ENCODE peak calls at places on chromosomes 11 and 22, in nine cellular contexts. Z, I, E, F, Y, J, Q, U and K are unnamed samples.
A peak's percentile ranks its signal among the peaks of the same experiment; 100 is the strongest.

GRCh38 chr11:37946155-37946766 is 1348.2 kb upstream of the RAG2 start:
- DNase-seq in Z (no peak), I (no peak), E (peak; percentile 84), F (peak; percentile 7), Y (no peak), J (peak; percentile 37), Q (no peak), U (peak; percentile 47), K (peak; percentile 54)

GRCh38 chr11:4960877-4961276 is 5.4 kb upstream of the OR51A2 start:
- DNase-seq in Z (no peak), I (no peak), E (no peak), F (no peak), Y (no peak), J (no peak), Q (no peak), U (no peak), K (no peak)

GRCh38 chr11:80925291-80925690 is 1484.5 kb upstream of the TENM4 start:
- DNase-seq in Z (no peak), I (no peak), E (no peak), F (no peak), Y (no peak), J (no peak), Q (no peak), U (no peak), K (no peak)

GRCh38 chr22:31044262-31044861 is 36.8 kb upstream of the SMTN start:
- DNase-seq in Z (no peak), I (no peak), E (peak; percentile 61), F (peak; percentile 46), Y (no peak), J (no peak), Q (peak; percentile 60), U (no peak), K (no peak)

GRCh38 chr11:15969701-15970329 is 386.5 kb downstream of the SOX6 start:
- DNase-seq in Z (no peak), I (no peak), E (no peak), F (peak; percentile 65), Y (no peak), J (no peak), Q (no peak), U (no peak), K (no peak)

GRCh38 chr22:44486538-44486937 is 11.5 kb downstream of the RTL6 start:
- DNase-seq in Z (no peak), I (no peak), E (no peak), F (no peak), Y (no peak), J (no peak), Q (no peak), U (peak; percentile 58), K (no peak)

GRCh38 chr11:106988151-106988806 is 30.0 kb downstream of the GUCY1A2 start:
- DNase-seq in Z (no peak), I (no peak), E (no peak), F (no peak), Y (no peak), J (no peak), Q (no peak), U (no peak), K (peak; percentile 44)

GRCh38 chr11:78344114-78344513 is 73.5 kb downstream of the GAB2 start:
- DNase-seq in Z (no peak), I (no peak), E (no peak), F (no peak), Y (no peak), J (no peak), Q (no peak), U (no peak), K (no peak)

GRCh38 chr11:61553373-61554171 is 27.3 kb downstream of the SYT7 start:
- DNase-seq in Z (no peak), I (no peak), E (no peak), F (no peak), Y (no peak), J (peak; percentile 87), Q (no peak), U (no peak), K (no peak)

GRCh38 chr11:72069787-72070251 is 10.5 kb downstream of the NUMA1 start:
- DNase-seq in Z (no peak), I (peak; percentile 5), E (peak; percentile 65), F (peak; percentile 21), Y (no peak), J (no peak), Q (peak; percentile 85), U (peak; percentile 89), K (peak; percentile 92)

GRCh38 chr11:1130276-1131032 is 27.3 kb upstream of the MUC5AC start:
- DNase-seq in Z (no peak), I (no peak), E (peak; percentile 42), F (no peak), Y (no peak), J (no peak), Q (no peak), U (no peak), K (no peak)

GRCh38 chr11:12731841-12732336 is 57.7 kb downstream of the TEAD1 start:
- DNase-seq in Z (no peak), I (no peak), E (no peak), F (no peak), Y (no peak), J (no peak), Q (no peak), U (no peak), K (no peak)

GRCh38 chr11:100469835-100470234 is 217.3 kb upstream of the ARHGAP42 start:
- DNase-seq in Z (no peak), I (no peak), E (no peak), F (no peak), Y (no peak), J (no peak), Q (no peak), U (no peak), K (no peak)

GRCh38 chr22:28230682-28231081 is 311.6 kb upstream of the PITPNB start:
- DNase-seq in Z (no peak), I (no peak), E (no peak), F (no peak), Y (no peak), J (no peak), Q (no peak), U (no peak), K (no peak)

GRCh38 chr11:124115782-124116616 is 749 bp downstream of the VWA5A start:
- DNase-seq in Z (no peak), I (no peak), E (peak; percentile 86), F (no peak), Y (no peak), J (no peak), Q (no peak), U (no peak), K (no peak)

GRCh38 chr11:2801711-2802388 is 83.7 kb downstream of the CDKN1C start:
- DNase-seq in Z (no peak), I (no peak), E (peak; percentile 12), F (no peak), Y (no peak), J (no peak), Q (no peak), U (no peak), K (no peak)

GRCh38 chr11:122733301-122733686 is 77.8 kb downstream of the UBASH3B start:
- DNase-seq in Z (no peak), I (no peak), E (no peak), F (peak; percentile 68), Y (no peak), J (no peak), Q (no peak), U (no peak), K (peak; percentile 79)

GRCh38 chr11:122727101-122727929 is 71.8 kb downstream of the UBASH3B start:
- DNase-seq in Z (no peak), I (peak; percentile 28), E (no peak), F (no peak), Y (no peak), J (no peak), Q (no peak), U (no peak), K (no peak)

GRCh38 chr11:92211576-92212167 is 12.9 kb upstream of the FAT3 start:
- DNase-seq in Z (no peak), I (no peak), E (peak; percentile 75), F (peak; percentile 7), Y (no peak), J (no peak), Q (no peak), U (peak; percentile 13), K (no peak)

GRCh38 chr22:19086944-19087343 is 35.3 kb downstream of the DGCR2 start:
- DNase-seq in Z (no peak), I (no peak), E (no peak), F (no peak), Y (peak; percentile 1), J (no peak), Q (no peak), U (no peak), K (peak; percentile 8)

GRCh38 chr22:22938672-22939536 is 51.3 kb downstream of the IGLL5 start:
- DNase-seq in Z (no peak), I (no peak), E (no peak), F (no peak), Y (peak; percentile 27), J (no peak), Q (no peak), U (no peak), K (no peak)

GRCh38 chr11:66237867-66238266 is 30.6 kb upstream of the RAB1B start:
- DNase-seq in Z (no peak), I (no peak), E (no peak), F (no peak), Y (no peak), J (no peak), Q (no peak), U (no peak), K (no peak)

GRCh38 chr11:121630041-121630440 is 177.3 kb upstream of the SORL1-AS1 start:
- DNase-seq in Z (no peak), I (no peak), E (no peak), F (peak; percentile 67), Y (no peak), J (no peak), Q (no peak), U (peak; percentile 47), K (peak; percentile 22)

GRCh38 chr11:3123316-3123715 is 41.8 kb downstream of the OSBPL5 start:
- DNase-seq in Z (no peak), I (no peak), E (no peak), F (no peak), Y (no peak), J (no peak), Q (peak; percentile 42), U (no peak), K (no peak)

GRCh38 chr11:103806130-103806900 is 230.1 kb upstream of the DDI1 start:
- DNase-seq in Z (no peak), I (no peak), E (no peak), F (peak; percentile 58), Y (no peak), J (no peak), Q (peak; percentile 17), U (peak; percentile 81), K (peak; percentile 75)

GRCh38 chr11:122173587-122173986 is 57.6 kb upstream of the BLID start:
- DNase-seq in Z (no peak), I (no peak), E (no peak), F (no peak), Y (no peak), J (no peak), Q (no peak), U (no peak), K (no peak)

GRCh38 chr11:62124186-62125113 is 639 bp downstream of the INCENP start:
- DNase-seq in Z (no peak), I (no peak), E (peak; percentile 63), F (no peak), Y (peak; percentile 18), J (peak; percentile 41), Q (no peak), U (peak; percentile 28), K (peak; percentile 14)

GRCh38 chr22:19524170-19525115 is at the start of gene CLDN5:
- DNase-seq in Z (no peak), I (no peak), E (peak; percentile 89), F (no peak), Y (peak; percentile 58), J (peak; percentile 4), Q (no peak), U (no peak), K (no peak)

GRCh38 chr22:25403752-25404471 is 160.6 kb upstream of the GRK3 start:
- DNase-seq in Z (no peak), I (no peak), E (peak; percentile 72), F (no peak), Y (peak; percentile 24), J (no peak), Q (no peak), U (peak; percentile 18), K (no peak)

GRCh38 chr22:49406047-49406650 is 421.5 kb downstream of the BRD1 start:
- DNase-seq in Z (no peak), I (no peak), E (no peak), F (no peak), Y (no peak), J (no peak), Q (no peak), U (no peak), K (no peak)

GRCh38 chr22:30396871-30397655 is at the start of gene SEC14L2:
- DNase-seq in Z (peak; percentile 51), I (peak; percentile 41), E (peak; percentile 86), F (no peak), Y (peak; percentile 37), J (peak; percentile 26), Q (peak; percentile 16), U (peak; percentile 56), K (peak; percentile 48)